ENCODE peak calls at places on chromosome 1, in seven cellular contexts. One of them, this sample, is unnamed.

GRCh38 chr1:177824508-177824982 is 145.3 kb downstream of the SEC16B start:
- DNase-seq in thoracic aorta: no peak
- DNase-seq in colonic mucosa: no peak
- DNase-seq in adrenal gland: no peak
- DNase-seq in hepatocyte: no peak
- DNase-seq in right cardiac atrium: no peak
- DNase-seq in breast epithelium: no peak
- DNase-seq in this sample: no peak

GRCh38 chr1:27891196-27891889 is 19.0 kb downstream of the THEMIS2 start:
- DNase-seq in breast epithelium: no peak
- DNase-seq in hepatocyte: no peak
- DNase-seq in right cardiac atrium: no peak
- DNase-seq in adrenal gland: peak; percentile 67
- DNase-seq in colonic mucosa: no peak
- DNase-seq in thoracic aorta: no peak
- DNase-seq in this sample: no peak

GRCh38 chr1:198699167-198700015 is 60.6 kb downstream of the PTPRC start:
- DNase-seq in hepatocyte: peak; percentile 83
- DNase-seq in adrenal gland: peak; percentile 61
- DNase-seq in thoracic aorta: no peak
- DNase-seq in breast epithelium: no peak
- DNase-seq in right cardiac atrium: peak; percentile 62
- DNase-seq in colonic mucosa: peak; percentile 61
- DNase-seq in this sample: peak; percentile 52

GRCh38 chr1:36539526-36539925 is 56.8 kb upstream of the CSF3R start:
- DNase-seq in colonic mucosa: no peak
- DNase-seq in adrenal gland: no peak
- DNase-seq in hepatocyte: peak; percentile 30
- DNase-seq in right cardiac atrium: no peak
- DNase-seq in breast epithelium: no peak
- DNase-seq in thoracic aorta: no peak
- DNase-seq in this sample: no peak

GRCh38 chr1:175363046-175363445 is 170.5 kb upstream of the KIAA0040 start:
- DNase-seq in thoracic aorta: no peak
- DNase-seq in adrenal gland: no peak
- DNase-seq in breast epithelium: no peak
- DNase-seq in right cardiac atrium: no peak
- DNase-seq in colonic mucosa: no peak
- DNase-seq in hepatocyte: no peak
- DNase-seq in this sample: no peak

GRCh38 chr1:214135886-214136285 is 145.1 kb upstream of the SMYD2 start:
- DNase-seq in hepatocyte: no peak
- DNase-seq in adrenal gland: no peak
- DNase-seq in breast epithelium: no peak
- DNase-seq in thoracic aorta: no peak
- DNase-seq in colonic mucosa: no peak
- DNase-seq in right cardiac atrium: no peak
- DNase-seq in this sample: no peak

GRCh38 chr1:7384679-7385078 is 386.4 kb upstream of the VAMP3 start:
- DNase-seq in hepatocyte: no peak
- DNase-seq in colonic mucosa: peak; percentile 7
- DNase-seq in thoracic aorta: no peak
- DNase-seq in breast epithelium: peak; percentile 13
- DNase-seq in right cardiac atrium: no peak
- DNase-seq in adrenal gland: peak; percentile 44
- DNase-seq in this sample: no peak

GRCh38 chr1:48947761-48948537 is 171.3 kb upstream of the BEND5 start:
- DNase-seq in breast epithelium: no peak
- DNase-seq in thoracic aorta: no peak
- DNase-seq in right cardiac atrium: no peak
- DNase-seq in hepatocyte: no peak
- DNase-seq in colonic mucosa: no peak
- DNase-seq in adrenal gland: peak; percentile 56
- DNase-seq in this sample: no peak

GRCh38 chr1:25805863-25806225 is 5.9 kb downstream of the SELENON start:
- DNase-seq in hepatocyte: no peak
- DNase-seq in thoracic aorta: peak; percentile 74
- DNase-seq in colonic mucosa: no peak
- DNase-seq in breast epithelium: peak; percentile 73
- DNase-seq in right cardiac atrium: peak; percentile 80
- DNase-seq in adrenal gland: no peak
- DNase-seq in this sample: peak; percentile 64

GRCh38 chr1:21104683-21105082 is 72.0 kb downstream of the EIF4G3 start:
- DNase-seq in thoracic aorta: no peak
- DNase-seq in hepatocyte: no peak
- DNase-seq in colonic mucosa: no peak
- DNase-seq in adrenal gland: no peak
- DNase-seq in breast epithelium: no peak
- DNase-seq in right cardiac atrium: no peak
- DNase-seq in this sample: no peak

GRCh38 chr1:153697873-153698647 is 19.6 kb downstream of the NPR1 start:
- DNase-seq in breast epithelium: no peak
- DNase-seq in thoracic aorta: peak; percentile 67
- DNase-seq in hepatocyte: no peak
- DNase-seq in right cardiac atrium: peak; percentile 95
- DNase-seq in colonic mucosa: peak; percentile 34
- DNase-seq in adrenal gland: peak; percentile 90
- DNase-seq in this sample: peak; percentile 61

GRCh38 chr1:149932474-149932873 is 4.2 kb downstream of the MTMR11 start:
- DNase-seq in breast epithelium: no peak
- DNase-seq in colonic mucosa: peak; percentile 64
- DNase-seq in right cardiac atrium: no peak
- DNase-seq in hepatocyte: no peak
- DNase-seq in thoracic aorta: no peak
- DNase-seq in adrenal gland: no peak
- DNase-seq in this sample: no peak

GRCh38 chr1:158700552-158700951 is at the start of gene OR6K2:
- DNase-seq in thoracic aorta: no peak
- DNase-seq in colonic mucosa: no peak
- DNase-seq in adrenal gland: no peak
- DNase-seq in right cardiac atrium: no peak
- DNase-seq in hepatocyte: no peak
- DNase-seq in breast epithelium: no peak
- DNase-seq in this sample: no peak

GRCh38 chr1:113783254-113784103 is 24.2 kb upstream of the PHTF1 start:
- DNase-seq in thoracic aorta: no peak
- DNase-seq in right cardiac atrium: peak; percentile 55
- DNase-seq in colonic mucosa: peak; percentile 66
- DNase-seq in hepatocyte: no peak
- DNase-seq in adrenal gland: peak; percentile 71
- DNase-seq in breast epithelium: no peak
- DNase-seq in this sample: peak; percentile 62

GRCh38 chr1:26686795-26687194 is 9.0 kb upstream of the ARID1A start:
- DNase-seq in thoracic aorta: no peak
- DNase-seq in colonic mucosa: no peak
- DNase-seq in right cardiac atrium: no peak
- DNase-seq in breast epithelium: no peak
- DNase-seq in adrenal gland: no peak
- DNase-seq in hepatocyte: no peak
- DNase-seq in this sample: peak; percentile 46

GRCh38 chr1:168260393-168260792 is 20.3 kb upstream of the TBX19 start:
- DNase-seq in breast epithelium: no peak
- DNase-seq in right cardiac atrium: no peak
- DNase-seq in adrenal gland: no peak
- DNase-seq in hepatocyte: no peak
- DNase-seq in thoracic aorta: no peak
- DNase-seq in colonic mucosa: no peak
- DNase-seq in this sample: no peak

GRCh38 chr1:204651843-204652421 is 33.6 kb downstream of the LRRN2 start:
- DNase-seq in adrenal gland: no peak
- DNase-seq in thoracic aorta: no peak
- DNase-seq in right cardiac atrium: no peak
- DNase-seq in breast epithelium: no peak
- DNase-seq in colonic mucosa: peak; percentile 21
- DNase-seq in hepatocyte: no peak
- DNase-seq in this sample: no peak

GRCh38 chr1:170881268-170882265 is 53.8 kb upstream of the MROH9 start:
- DNase-seq in colonic mucosa: peak; percentile 27
- DNase-seq in right cardiac atrium: no peak
- DNase-seq in adrenal gland: peak; percentile 52
- DNase-seq in thoracic aorta: no peak
- DNase-seq in breast epithelium: no peak
- DNase-seq in hepatocyte: peak; percentile 24
- DNase-seq in this sample: peak; percentile 25

GRCh38 chr1:224998185-224998584 is 68.7 kb downstream of the DNAH14 start:
- DNase-seq in right cardiac atrium: no peak
- DNase-seq in colonic mucosa: no peak
- DNase-seq in adrenal gland: no peak
- DNase-seq in thoracic aorta: no peak
- DNase-seq in hepatocyte: no peak
- DNase-seq in breast epithelium: no peak
- DNase-seq in this sample: peak; percentile 44

GRCh38 chr1:10437052-10437451 is 6.8 kb downstream of the CENPS start:
- DNase-seq in colonic mucosa: no peak
- DNase-seq in right cardiac atrium: no peak
- DNase-seq in adrenal gland: no peak
- DNase-seq in breast epithelium: no peak
- DNase-seq in thoracic aorta: no peak
- DNase-seq in hepatocyte: no peak
- DNase-seq in this sample: no peak

GRCh38 chr1:182552527-182552926 is 36.5 kb downstream of the RNASEL start:
- DNase-seq in breast epithelium: no peak
- DNase-seq in thoracic aorta: no peak
- DNase-seq in adrenal gland: no peak
- DNase-seq in hepatocyte: no peak
- DNase-seq in right cardiac atrium: no peak
- DNase-seq in colonic mucosa: no peak
- DNase-seq in this sample: no peak

GRCh38 chr1:27960762-27961645 is 1.2 kb downstream of the XKR8 start:
- DNase-seq in adrenal gland: no peak
- DNase-seq in thoracic aorta: no peak
- DNase-seq in hepatocyte: no peak
- DNase-seq in right cardiac atrium: no peak
- DNase-seq in colonic mucosa: no peak
- DNase-seq in breast epithelium: no peak
- DNase-seq in this sample: no peak

GRCh38 chr1:216523449-216524190 is 100.4 kb upstream of the USH2A start:
- DNase-seq in thoracic aorta: no peak
- DNase-seq in right cardiac atrium: no peak
- DNase-seq in adrenal gland: no peak
- DNase-seq in breast epithelium: no peak
- DNase-seq in colonic mucosa: no peak
- DNase-seq in hepatocyte: no peak
- DNase-seq in this sample: peak; percentile 42

GRCh38 chr1:73839922-73840321 is 358.1 kb downstream of the LRRIQ3 start:
- DNase-seq in breast epithelium: no peak
- DNase-seq in hepatocyte: peak; percentile 12
- DNase-seq in right cardiac atrium: no peak
- DNase-seq in colonic mucosa: no peak
- DNase-seq in adrenal gland: no peak
- DNase-seq in thoracic aorta: no peak
- DNase-seq in this sample: no peak

GRCh38 chr1:201602413-201603265 is 63.7 kb downstream of the NAV1 start:
- DNase-seq in hepatocyte: peak; percentile 59
- DNase-seq in adrenal gland: peak; percentile 70
- DNase-seq in thoracic aorta: no peak
- DNase-seq in breast epithelium: no peak
- DNase-seq in right cardiac atrium: no peak
- DNase-seq in colonic mucosa: no peak
- DNase-seq in this sample: peak; percentile 99

GRCh38 chr1:220884109-220884980 is 5.1 kb downstream of the HLX start:
- DNase-seq in hepatocyte: peak; percentile 70
- DNase-seq in adrenal gland: no peak
- DNase-seq in breast epithelium: no peak
- DNase-seq in right cardiac atrium: peak; percentile 74
- DNase-seq in colonic mucosa: no peak
- DNase-seq in thoracic aorta: no peak
- DNase-seq in this sample: no peak

GRCh38 chr1:39360726-39361125 is 130.7 kb upstream of the BMP8A start:
- DNase-seq in right cardiac atrium: no peak
- DNase-seq in thoracic aorta: no peak
- DNase-seq in hepatocyte: no peak
- DNase-seq in adrenal gland: no peak
- DNase-seq in breast epithelium: no peak
- DNase-seq in colonic mucosa: no peak
- DNase-seq in this sample: no peak

GRCh38 chr1:57468661-57469523 is 45.0 kb upstream of the DAB1 start:
- DNase-seq in right cardiac atrium: no peak
- DNase-seq in colonic mucosa: no peak
- DNase-seq in hepatocyte: no peak
- DNase-seq in adrenal gland: no peak
- DNase-seq in breast epithelium: no peak
- DNase-seq in thoracic aorta: no peak
- DNase-seq in this sample: peak; percentile 33

GRCh38 chr1:186923434-186923833 is 94.7 kb downstream of the PLA2G4A start:
- DNase-seq in breast epithelium: no peak
- DNase-seq in thoracic aorta: no peak
- DNase-seq in right cardiac atrium: no peak
- DNase-seq in hepatocyte: no peak
- DNase-seq in adrenal gland: no peak
- DNase-seq in colonic mucosa: no peak
- DNase-seq in this sample: no peak

GRCh38 chr1:28395181-28395580 is 25.6 kb downstream of the PHACTR4 start:
- DNase-seq in hepatocyte: no peak
- DNase-seq in right cardiac atrium: no peak
- DNase-seq in colonic mucosa: no peak
- DNase-seq in thoracic aorta: no peak
- DNase-seq in adrenal gland: no peak
- DNase-seq in breast epithelium: no peak
- DNase-seq in this sample: peak; percentile 22

GRCh38 chr1:67732750-67733151 is 47.8 kb downstream of the GADD45A start:
- DNase-seq in adrenal gland: no peak
- DNase-seq in breast epithelium: no peak
- DNase-seq in colonic mucosa: no peak
- DNase-seq in thoracic aorta: no peak
- DNase-seq in right cardiac atrium: peak; percentile 77
- DNase-seq in hepatocyte: no peak
- DNase-seq in this sample: peak; percentile 50
- H3K4me1 ChIP-seq in adrenal gland: peaks cover 5% of the 10 kb centered on the region
- H3K4me1 ChIP-seq in breast epithelium: no peaks in the 10 kb centered on the region
- H3K4me1 ChIP-seq in colonic mucosa: peaks cover 15% of the 10 kb centered on the region
- H3K4me1 ChIP-seq in thoracic aorta: peaks cover 62% of the 10 kb centered on the region
- H3K4me1 ChIP-seq in right cardiac atrium: peaks cover 16% of the 10 kb centered on the region
- H3K4me1 ChIP-seq in hepatocyte: peaks cover 5% of the 10 kb centered on the region
- H3K4me1 ChIP-seq in this sample: peaks cover 30% of the 10 kb centered on the region

GRCh38 chr1:4830756-4831155 is 176.3 kb downstream of the AJAP1 start:
- DNase-seq in adrenal gland: no peak
- DNase-seq in thoracic aorta: no peak
- DNase-seq in breast epithelium: no peak
- DNase-seq in colonic mucosa: no peak
- DNase-seq in hepatocyte: no peak
- DNase-seq in right cardiac atrium: no peak
- DNase-seq in this sample: no peak
- H3K4me1 ChIP-seq in adrenal gland: no peaks in the 10 kb centered on the region
- H3K4me1 ChIP-seq in thoracic aorta: no peaks in the 10 kb centered on the region
- H3K4me1 ChIP-seq in breast epithelium: no peaks in the 10 kb centered on the region
- H3K4me1 ChIP-seq in colonic mucosa: no peaks in the 10 kb centered on the region
- H3K4me1 ChIP-seq in hepatocyte: no peaks in the 10 kb centered on the region
- H3K4me1 ChIP-seq in right cardiac atrium: no peaks in the 10 kb centered on the region
- H3K4me1 ChIP-seq in this sample: no peaks in the 10 kb centered on the region

GRCh38 chr1:194322751-194323150 is 1136.3 kb upstream of the B3GALT2 start:
- DNase-seq in hepatocyte: no peak
- DNase-seq in right cardiac atrium: no peak
- DNase-seq in thoracic aorta: no peak
- DNase-seq in adrenal gland: no peak
- DNase-seq in colonic mucosa: no peak
- DNase-seq in breast epithelium: no peak
- DNase-seq in this sample: no peak
- H3K4me1 ChIP-seq in hepatocyte: no peaks in the 10 kb centered on the region
- H3K4me1 ChIP-seq in right cardiac atrium: no peaks in the 10 kb centered on the region
- H3K4me1 ChIP-seq in thoracic aorta: no peaks in the 10 kb centered on the region
- H3K4me1 ChIP-seq in adrenal gland: no peaks in the 10 kb centered on the region
- H3K4me1 ChIP-seq in colonic mucosa: no peaks in the 10 kb centered on the region
- H3K4me1 ChIP-seq in breast epithelium: no peaks in the 10 kb centered on the region
- H3K4me1 ChIP-seq in this sample: no peaks in the 10 kb centered on the region

GRCh38 chr1:104768466-104768865 is 1018.8 kb downstream of the AMY1C start:
- DNase-seq in adrenal gland: no peak
- DNase-seq in hepatocyte: no peak
- DNase-seq in colonic mucosa: no peak
- DNase-seq in breast epithelium: no peak
- DNase-seq in right cardiac atrium: no peak
- DNase-seq in thoracic aorta: no peak
- DNase-seq in this sample: no peak
- H3K4me1 ChIP-seq in adrenal gland: no peaks in the 10 kb centered on the region
- H3K4me1 ChIP-seq in hepatocyte: no peaks in the 10 kb centered on the region
- H3K4me1 ChIP-seq in colonic mucosa: no peaks in the 10 kb centered on the region
- H3K4me1 ChIP-seq in breast epithelium: no peaks in the 10 kb centered on the region
- H3K4me1 ChIP-seq in right cardiac atrium: no peaks in the 10 kb centered on the region
- H3K4me1 ChIP-seq in thoracic aorta: no peaks in the 10 kb centered on the region
- H3K4me1 ChIP-seq in this sample: no peaks in the 10 kb centered on the region

This sample was measured in fibroblast of lung.